ENCODE peak calls at places on chromosomes 12 and 14, in nine cellular contexts. One of them, this sample, is unnamed.

GRCh38 chr14:101066826-101067508 is 163.4 kb upstream of the RTL1 start:
- DNase-seq in psoas muscle: peak
- DNase-seq in Peyer's patch: peak
- DNase-seq in uterus: peak
- DNase-seq in GM12878: no peak
- DNase-seq in tibial nerve: no peak
- DNase-seq in A549: no peak
- DNase-seq in hepatocyte: no peak
- DNase-seq in colonic mucosa: no peak
- DNase-seq in this sample: no peak

GRCh38 chr12:38160318-38161122 is 156.1 kb upstream of the ALG10B start:
- DNase-seq in psoas muscle: no peak
- DNase-seq in Peyer's patch: no peak
- DNase-seq in uterus: no peak
- DNase-seq in GM12878: no peak
- DNase-seq in tibial nerve: no peak
- DNase-seq in A549: no peak
- DNase-seq in hepatocyte: no peak
- DNase-seq in colonic mucosa: no peak
- DNase-seq in this sample: no peak

GRCh38 chr14:47674546-47675238 is 713 bp downstream of the MDGA2 start:
- DNase-seq in psoas muscle: peak
- DNase-seq in Peyer's patch: no peak
- DNase-seq in uterus: no peak
- DNase-seq in GM12878: no peak
- DNase-seq in tibial nerve: no peak
- DNase-seq in A549: no peak
- DNase-seq in hepatocyte: peak
- DNase-seq in colonic mucosa: no peak
- DNase-seq in this sample: no peak

GRCh38 chr12:34358198-34358597 is 335.9 kb downstream of the ALG10 start:
- DNase-seq in psoas muscle: no peak
- DNase-seq in Peyer's patch: no peak
- DNase-seq in uterus: no peak
- DNase-seq in GM12878: no peak
- DNase-seq in tibial nerve: no peak
- DNase-seq in A549: no peak
- DNase-seq in hepatocyte: no peak
- DNase-seq in colonic mucosa: no peak
- DNase-seq in this sample: no peak

GRCh38 chr12:62346817-62347216 is 86.6 kb downstream of the USP15 start:
- DNase-seq in psoas muscle: no peak
- DNase-seq in Peyer's patch: no peak
- DNase-seq in uterus: no peak
- DNase-seq in GM12878: no peak
- DNase-seq in tibial nerve: no peak
- DNase-seq in A549: no peak
- DNase-seq in hepatocyte: no peak
- DNase-seq in colonic mucosa: no peak
- DNase-seq in this sample: no peak

GRCh38 chr12:52210186-52210924 is 18.5 kb upstream of the KRT80 start:
- DNase-seq in psoas muscle: peak
- DNase-seq in Peyer's patch: peak
- DNase-seq in uterus: no peak
- DNase-seq in GM12878: no peak
- DNase-seq in tibial nerve: peak
- DNase-seq in A549: peak
- DNase-seq in hepatocyte: no peak
- DNase-seq in colonic mucosa: no peak
- DNase-seq in this sample: no peak

GRCh38 chr12:124782132-124782531 is 81.5 kb downstream of the SCARB1 start:
- DNase-seq in psoas muscle: no peak
- DNase-seq in Peyer's patch: no peak
- DNase-seq in uterus: no peak
- DNase-seq in GM12878: no peak
- DNase-seq in tibial nerve: no peak
- DNase-seq in A549: no peak
- DNase-seq in hepatocyte: no peak
- DNase-seq in colonic mucosa: no peak
- DNase-seq in this sample: no peak

GRCh38 chr12:52514471-52515318 is 5.5 kb downstream of the KRT5 start:
- DNase-seq in psoas muscle: no peak
- DNase-seq in Peyer's patch: no peak
- DNase-seq in uterus: no peak
- DNase-seq in GM12878: no peak
- DNase-seq in tibial nerve: peak
- DNase-seq in A549: no peak
- DNase-seq in hepatocyte: no peak
- DNase-seq in colonic mucosa: peak
- DNase-seq in this sample: peak

GRCh38 chr12:30047499-30048262 is 263.9 kb upstream of the TMTC1 start:
- DNase-seq in psoas muscle: no peak
- DNase-seq in Peyer's patch: no peak
- DNase-seq in uterus: no peak
- DNase-seq in GM12878: no peak
- DNase-seq in tibial nerve: no peak
- DNase-seq in A549: no peak
- DNase-seq in hepatocyte: no peak
- DNase-seq in colonic mucosa: no peak
- DNase-seq in this sample: no peak

GRCh38 chr12:75951399-75952228 is 80.0 kb downstream of the PHLDA1 start:
- DNase-seq in psoas muscle: no peak
- DNase-seq in Peyer's patch: no peak
- DNase-seq in uterus: no peak
- DNase-seq in GM12878: no peak
- DNase-seq in tibial nerve: no peak
- DNase-seq in A549: peak
- DNase-seq in hepatocyte: peak
- DNase-seq in colonic mucosa: no peak
- DNase-seq in this sample: no peak

DNA sequence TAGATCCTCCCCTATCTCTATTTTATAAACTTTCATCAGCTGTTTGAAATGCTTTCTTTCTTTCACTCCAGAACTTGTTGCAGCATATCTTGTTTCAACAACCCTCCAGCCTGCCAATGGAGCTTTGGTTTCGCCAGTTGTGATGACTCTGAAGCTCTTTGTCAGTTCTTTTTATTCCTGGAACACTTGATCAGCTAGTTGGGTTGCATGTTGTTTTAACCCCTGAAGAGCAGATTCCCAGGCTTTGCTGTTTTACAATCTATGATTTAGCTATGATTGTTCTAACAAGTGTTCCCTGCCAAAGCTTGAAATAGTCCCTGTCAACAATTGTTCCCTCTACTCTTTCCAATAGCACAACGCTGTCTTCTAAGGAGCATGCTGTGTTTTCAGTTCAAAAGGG is 50.6 kb upstream of the FUT8 start:
- DNase-seq in psoas muscle: peak
- DNase-seq in Peyer's patch: no peak
- DNase-seq in uterus: no peak
- DNase-seq in GM12878: no peak
- DNase-seq in tibial nerve: peak
- DNase-seq in A549: no peak
- DNase-seq in hepatocyte: no peak
- DNase-seq in colonic mucosa: no peak
- DNase-seq in this sample: no peak
- H3K27ac ChIP-seq in psoas muscle: peak
- H3K27ac ChIP-seq in Peyer's patch: no peak
- H3K27ac ChIP-seq in uterus: no peak
- H3K27ac ChIP-seq in GM12878: no peak
- H3K27ac ChIP-seq in tibial nerve: peak
- H3K27ac ChIP-seq in A549: no peak
- H3K27ac ChIP-seq in hepatocyte: no peak
- H3K27ac ChIP-seq in colonic mucosa: no peak
- H3K27ac ChIP-seq in this sample: no peak

DNA sequence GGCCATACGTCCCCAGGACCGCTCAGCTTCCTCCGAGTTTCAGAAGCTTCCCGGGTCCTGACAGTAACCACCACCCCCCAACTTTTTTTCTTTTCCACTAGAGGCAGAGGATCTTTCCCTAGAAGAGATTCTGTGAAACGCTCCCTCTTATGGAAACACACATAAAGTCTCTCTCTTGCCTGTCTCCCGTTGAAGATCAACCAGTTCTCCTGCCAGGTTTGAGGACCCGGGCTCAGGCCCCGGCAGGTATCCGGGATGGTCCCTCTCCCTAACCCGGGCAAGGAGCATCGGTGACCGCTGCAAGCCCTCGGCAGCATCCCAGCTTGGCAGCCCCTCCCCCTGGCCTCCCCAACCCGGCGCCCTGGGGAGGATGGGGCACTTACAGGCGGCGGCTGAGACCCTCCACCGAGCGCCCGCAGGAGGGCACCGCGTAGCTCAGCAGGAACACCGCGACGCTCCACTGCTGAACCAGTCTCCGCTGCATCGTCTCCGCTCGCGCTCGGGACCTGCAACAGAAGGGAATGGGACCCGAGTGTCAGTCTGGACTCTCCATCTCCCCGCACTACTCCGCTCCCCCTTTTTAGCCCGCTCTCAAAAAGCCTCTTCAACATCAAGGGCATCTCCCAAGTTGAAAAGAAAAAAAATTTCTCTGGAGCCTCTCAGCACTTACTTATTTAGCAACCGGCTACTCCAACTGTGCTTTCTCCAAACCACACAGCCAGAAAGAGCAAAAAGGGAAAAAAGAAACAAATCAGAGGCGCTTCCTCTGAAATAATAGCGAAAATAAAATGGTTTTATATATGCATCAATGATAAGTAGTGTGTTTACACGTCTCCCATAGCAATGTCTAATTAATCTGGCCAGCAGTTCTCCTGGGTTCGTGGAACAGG is 3.3 kb downstream of the PTHLH start:
- DNase-seq in psoas muscle: peak
- DNase-seq in Peyer's patch: no peak
- DNase-seq in uterus: peak
- DNase-seq in GM12878: no peak
- DNase-seq in tibial nerve: no peak
- DNase-seq in A549: peak
- DNase-seq in hepatocyte: peak
- DNase-seq in colonic mucosa: no peak
- DNase-seq in this sample: no peak
- TF ChIP-seq CTCF in psoas muscle: no peak
- TF ChIP-seq CTCF in Peyer's patch: no peak
- TF ChIP-seq CTCF in uterus: no peak
- TF ChIP-seq CTCF in GM12878: no peak
- TF ChIP-seq CTCF in tibial nerve: no peak
- TF ChIP-seq CTCF in A549: no peak
- TF ChIP-seq CTCF in hepatocyte: no peak
- TF ChIP-seq CTCF in colonic mucosa: no peak
- TF ChIP-seq CTCF in this sample: no peak

DNA sequence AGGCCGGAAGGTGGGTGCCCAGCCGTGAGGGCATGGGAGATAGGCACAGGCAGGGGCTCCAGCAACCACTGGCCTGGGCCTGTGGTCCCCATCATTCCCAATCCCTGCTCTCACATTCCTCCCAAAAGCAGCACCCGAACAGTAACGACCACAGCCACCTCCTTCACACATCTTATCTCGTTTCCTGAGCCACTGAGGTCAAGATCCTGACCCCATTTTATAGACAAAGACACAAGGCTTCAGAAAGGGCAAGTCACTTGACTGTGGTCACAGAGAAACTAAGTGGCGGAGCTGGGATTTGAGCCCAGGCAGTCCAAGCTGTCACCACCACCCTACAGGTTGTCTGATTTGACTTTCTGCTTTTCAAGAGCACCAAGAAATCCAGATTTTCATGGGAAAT is 38.9 kb downstream of the DTX1 start:
- DNase-seq in psoas muscle: no peak
- DNase-seq in Peyer's patch: no peak
- DNase-seq in uterus: no peak
- DNase-seq in GM12878: no peak
- DNase-seq in tibial nerve: no peak
- DNase-seq in A549: no peak
- DNase-seq in hepatocyte: no peak
- DNase-seq in colonic mucosa: no peak
- DNase-seq in this sample: no peak
- H3K27ac ChIP-seq in psoas muscle: no peak
- H3K27ac ChIP-seq in Peyer's patch: no peak
- H3K27ac ChIP-seq in uterus: no peak
- H3K27ac ChIP-seq in GM12878: no peak
- H3K27ac ChIP-seq in tibial nerve: no peak
- H3K27ac ChIP-seq in A549: no peak
- H3K27ac ChIP-seq in hepatocyte: no peak
- H3K27ac ChIP-seq in colonic mucosa: no peak
- H3K27ac ChIP-seq in this sample: no peak

GRCh38 chr12:107448198-107448597 is 237.4 kb upstream of the PWP1 start:
- DNase-seq in psoas muscle: no peak
- DNase-seq in Peyer's patch: peak
- DNase-seq in uterus: no peak
- DNase-seq in GM12878: no peak
- DNase-seq in tibial nerve: no peak
- DNase-seq in A549: peak
- DNase-seq in hepatocyte: no peak
- DNase-seq in colonic mucosa: no peak
- DNase-seq in this sample: no peak
- TF ChIP-seq CTCF in psoas muscle: no peak
- TF ChIP-seq CTCF in Peyer's patch: peak
- TF ChIP-seq CTCF in uterus: no peak
- TF ChIP-seq CTCF in GM12878: peak
- TF ChIP-seq CTCF in tibial nerve: no peak
- TF ChIP-seq CTCF in A549: peak
- TF ChIP-seq CTCF in hepatocyte: no peak
- TF ChIP-seq CTCF in colonic mucosa: peak
- TF ChIP-seq CTCF in this sample: no peak

This sample was measured in lung.